ENCODE peak calls at places on chromosomes 2 and 18, in four cellular contexts. V is K562, U is HepG2, D is HCT116. C is an unnamed sample.

GRCh38 chr2:22800422-22800821 is 584.6 kb upstream of the KLHL29 start:
- DNase-seq in V (no peak), U (no peak), D (no peak), C (no peak)

GRCh38 chr2:216911886-216912285 is 52.0 kb upstream of the TNP1 start:
- DNase-seq in U (no peak), D (no peak), V (no peak), C (no peak)

GRCh38 chr2:11831415-11831814 is 85.0 kb downstream of the LPIN1 start:
- DNase-seq in U (no peak), V (no peak), D (no peak), C (no peak)

GRCh38 chr2:71615769-71616730 is 162.7 kb downstream of the DYSF start:
- DNase-seq in U (no peak), D (no peak), V (peak; percentile 5), C (no peak)

GRCh38 chr18:7945882-7946281 is 378.8 kb downstream of the PTPRM start:
- DNase-seq in V (no peak), U (peak; percentile 33), D (no peak), C (no peak)

GRCh38 chr18:48792611-48793368 is 158.0 kb downstream of the SMAD7 start:
- DNase-seq in U (no peak), V (no peak), D (no peak), C (no peak)

GRCh38 chr2:75896779-75897366 is 186.2 kb upstream of the GCFC2 start:
- DNase-seq in D (no peak), U (peak; percentile 60), V (no peak), C (peak; percentile 33)

GRCh38 chr2:38352336-38352735 is 24.7 kb downstream of the ATL2 start:
- DNase-seq in U (no peak), V (no peak), D (no peak), C (no peak)

GRCh38 chr2:21042958-21043743 is 722 bp downstream of the APOB start:
- DNase-seq in V (peak; percentile 74), D (peak; percentile 8), U (peak; percentile 98), C (peak; percentile 18)

GRCh38 chr2:61179701-61180639 is 18.0 kb downstream of the C2orf74 start:
- DNase-seq in D (no peak), U (no peak), V (no peak), C (no peak)

GRCh38 chr18:36354989-36355388 is 57.5 kb downstream of the FHOD3 start:
- DNase-seq in U (no peak), V (no peak), D (no peak), C (no peak)

GRCh38 chr2:165743442-165743841 is 50.6 kb downstream of the GALNT3 start:
- DNase-seq in D (no peak), U (no peak), V (no peak), C (no peak)

GRCh38 chr18:76133873-76134272 is 361.2 kb downstream of the ZNF516 start:
- DNase-seq in V (no peak), U (no peak), D (no peak), C (no peak)

GRCh38 chr2:149733936-149734685 is 146.5 kb upstream of the MMADHC start:
- DNase-seq in V (no peak), U (no peak), D (no peak), C (no peak)
- TF ChIP-seq TCF7L2 in V (no peak), U (no peak), D (no peak), C (peak; percentile 38)

DNA sequence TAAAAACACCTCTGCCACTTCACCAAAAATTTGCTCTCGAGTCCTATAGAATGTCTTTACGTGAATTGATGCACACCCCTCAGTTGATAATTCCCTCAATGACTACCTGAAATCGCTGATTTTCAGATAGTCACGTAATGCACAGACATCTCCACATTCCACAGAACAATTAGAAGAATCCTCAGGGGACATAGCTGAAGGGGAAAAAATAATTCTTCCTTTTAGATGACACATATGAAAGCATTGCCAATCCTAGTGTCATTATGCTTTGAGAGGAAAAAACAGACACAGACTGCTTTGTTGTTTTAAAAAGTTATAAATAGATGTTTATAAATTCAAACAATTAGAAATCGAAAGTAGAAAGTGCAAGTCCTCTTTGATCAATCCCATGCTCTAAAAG is 100.6 kb upstream of the FN1 start:
- DNase-seq in U (no peak), V (no peak), D (no peak), C (no peak)
- TF ChIP-seq REST in U (no peak), V (no peak), D (no peak), C (no peak)

GRCh38 chr2:173213181-173213580 is 137.5 kb downstream of the MAP3K20 start:
- DNase-seq in D (no peak), U (no peak), V (no peak), C (no peak)

GRCh38 chr2:173216055-173216454 is 138.6 kb upstream of the CDCA7 start:
- DNase-seq in D (no peak), U (no peak), V (no peak), C (no peak)

GRCh38 chr2:173216668-173217067 is 138.0 kb upstream of the CDCA7 start:
- DNase-seq in D (no peak), U (no peak), V (no peak), C (no peak)

GRCh38 chr2:173215316-173215715 is 139.4 kb upstream of the CDCA7 start:
- DNase-seq in D (no peak), U (no peak), V (no peak), C (no peak)

DNA sequence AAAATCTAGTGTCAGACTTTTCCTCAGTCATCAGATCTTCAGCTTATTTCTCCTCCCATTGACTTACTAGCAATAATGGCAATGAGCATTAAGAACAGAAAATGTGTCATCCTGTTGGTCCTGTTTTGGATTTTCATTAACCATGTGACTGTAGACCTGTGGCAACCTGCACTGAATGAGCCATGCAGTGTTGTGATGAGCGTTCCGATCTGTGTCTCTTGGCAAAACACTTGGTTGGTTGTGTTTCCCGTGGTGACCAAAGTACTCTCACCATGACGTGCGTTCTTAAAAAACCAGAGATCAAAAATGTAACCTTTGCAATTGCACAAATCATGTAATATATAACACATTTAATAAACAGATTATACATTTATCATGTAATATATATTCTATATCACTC is 138.6 kb downstream of the MAP3K20 start:
- DNase-seq in D (no peak), U (no peak), V (no peak), C (no peak)
- TF ChIP-seq POLR2AphosphoS5 in D (no peak), U (no peak), V (no peak), C (no peak)

GRCh38 chr2:8575011-8575750 is 106.7 kb upstream of the ID2 start:
- DNase-seq in U (peak; percentile 44), D (no peak), V (no peak), C (no peak)

GRCh38 chr2:8575810-8576423 is 105.9 kb upstream of the ID2 start:
- DNase-seq in U (no peak), V (no peak), D (no peak), C (no peak)

GRCh38 chr2:8573234-8573941 is 108.5 kb upstream of the ID2 start:
- DNase-seq in U (peak; percentile 47), D (no peak), V (no peak), C (no peak)

GRCh38 chr2:8573942-8574195 is 108.0 kb upstream of the ID2 start:
- DNase-seq in D (no peak), V (no peak), U (peak; percentile 62), C (no peak)

GRCh38 chr2:8574196-8575010 is 107.5 kb upstream of the ID2 start:
- DNase-seq in V (no peak), D (no peak), U (peak; percentile 90), C (no peak)
- TF ChIP-seq TCF7L2 in V (no peak), D (no peak), U (no peak), C (no peak)

DNA sequence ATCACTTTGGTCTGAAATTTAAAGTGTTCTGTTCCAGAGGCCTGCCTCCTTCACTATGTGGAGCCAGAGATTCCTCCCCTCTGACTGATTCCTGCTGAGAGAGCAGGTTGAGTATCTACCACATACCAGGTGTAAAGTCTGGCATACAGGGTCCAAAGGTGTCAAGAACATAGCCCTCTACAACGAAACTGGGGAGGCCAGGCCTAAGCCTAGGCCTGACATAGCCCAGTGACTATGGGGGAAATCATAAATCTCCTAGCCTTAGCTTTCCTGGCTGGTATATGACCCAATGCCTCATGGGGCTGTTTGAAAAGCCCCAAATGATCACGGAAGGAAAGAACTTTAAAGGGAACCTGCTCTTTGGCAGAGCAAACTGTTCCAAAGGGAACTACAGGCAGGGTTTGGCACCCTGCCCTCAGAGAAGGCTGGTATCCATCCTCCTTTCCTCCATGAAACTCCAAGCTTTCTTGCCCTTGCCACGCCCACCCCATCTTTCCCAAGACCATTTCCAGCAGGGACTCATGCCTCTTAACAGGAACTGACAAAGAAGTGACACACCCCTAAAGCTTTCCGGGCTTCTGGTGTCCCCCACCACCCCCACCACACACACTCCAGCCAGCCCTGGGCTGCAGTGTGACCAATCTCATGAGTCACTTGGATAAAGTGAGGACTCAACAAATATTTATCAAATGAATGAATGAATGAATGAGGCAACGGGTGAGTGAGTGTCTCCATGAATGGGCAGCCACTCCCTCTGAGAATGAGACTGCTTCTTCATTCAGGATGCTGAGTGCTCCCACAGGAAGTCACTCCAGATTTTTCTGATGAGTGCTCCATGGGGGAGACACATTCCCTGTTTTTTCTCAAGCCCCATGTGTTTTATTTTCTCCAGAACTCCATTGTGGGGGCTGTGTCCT is 114.5 kb upstream of the STPG4 start:
- DNase-seq in U (peak; percentile 66), D (peak; percentile 64), V (peak; percentile 27), C (peak; percentile 98)
- TF ChIP-seq REST in U (no peak), D (no peak), V (no peak), C (no peak)

C was measured in Panc1.